ENCODE peak calls at places on chromosome 22, in eight cellular contexts. Q is lower leg skin, C is adrenal gland, S is iPS-NIHi11, Z is occipital lobe, J is kidney epithelial cell, F is astrocyte of the cerebellum, O is neural crest cell. T is an unnamed sample.

GRCh38 chr22:45608763-45609180 is 62.9 kb upstream of the ATXN10 start:
- DNase-seq in Q (no peak), C (no peak), S (no peak), Z (no peak), J (peak; percentile 88), F (peak; percentile 69), O (no peak), T (no peak)

GRCh38 chr22:21632931-21633330 is 371 bp downstream of the CCDC116 start:
- DNase-seq in Q (no peak), C (no peak), S (no peak), Z (no peak), J (no peak), F (no peak), O (no peak), T (no peak)

GRCh38 chr22:49015459-49015858 is 812.2 kb downstream of the BRD1 start:
- DNase-seq in Q (peak; percentile 8), C (peak; percentile 6), S (no peak), Z (no peak), J (no peak), F (no peak), O (no peak), T (no peak)

GRCh38 chr22:46934746-46935491 is 172.5 kb downstream of the TBC1D22A start:
- DNase-seq in Q (no peak), C (peak; percentile 73), S (no peak), Z (no peak), J (peak; percentile 98), F (peak; percentile 78), O (no peak), T (no peak)

GRCh38 chr22:21650823-21651520 is 8.9 kb downstream of the SDF2L1 start:
- DNase-seq in Q (no peak), C (no peak), S (no peak), Z (no peak), J (no peak), F (no peak), O (no peak), T (no peak)

GRCh38 chr22:25700996-25701815 is 40.8 kb upstream of the MYO18B start:
- DNase-seq in Q (no peak), C (no peak), S (no peak), Z (peak; percentile 48), J (no peak), F (no peak), O (no peak), T (no peak)

GRCh38 chr22:32723632-32724031 is 77.9 kb upstream of the TIMP3 start:
- DNase-seq in Q (peak; percentile 77), C (peak; percentile 66), S (no peak), Z (no peak), J (peak; percentile 18), F (peak; percentile 90), O (no peak), T (peak; percentile 33)

GRCh38 chr22:29689872-29690213 is 30.0 kb upstream of the CABP7 start:
- DNase-seq in Q (no peak), C (peak; percentile 71), S (peak; percentile 77), Z (peak; percentile 69), J (no peak), F (peak; percentile 23), O (peak; percentile 73), T (peak; percentile 40)

GRCh38 chr22:19359554-19360299 is 68.2 kb upstream of the CLTCL1 start:
- DNase-seq in Q (no peak), C (no peak), S (no peak), Z (no peak), J (no peak), F (no peak), O (no peak), T (no peak)